ENCODE peak calls at places on chromosomes 2 and 18, in ten cellular contexts. Q, M, E, J, D, X, N, K, L and G are unnamed samples.

GRCh38 chr2:169983506-169983905 is 156.3 kb downstream of the UBR3 start:
- DNase-seq in J (no peak), N (no peak), Q (no peak), X (no peak), M (peak), L (peak), D (no peak), E (no peak), K (no peak), G (no peak)

GRCh38 chr2:207233731-207234130 is 68.0 kb upstream of the KLF7 start:
- DNase-seq in M (no peak), X (peak), L (no peak), D (no peak), E (no peak), J (no peak), N (no peak), Q (no peak), K (no peak), G (no peak)

GRCh38 chr2:79993144-79993543 is 311.4 kb downstream of the LRRTM1 start:
- DNase-seq in E (no peak), D (no peak), M (no peak), X (no peak), J (no peak), L (no peak), K (no peak), N (no peak), Q (no peak), G (no peak)

GRCh38 chr2:181959508-181959907 is 26.1 kb upstream of the PPP1R1C start:
- DNase-seq in D (no peak), E (peak), K (no peak), J (no peak), N (no peak), Q (no peak), M (peak), X (no peak), L (no peak), G (no peak)

GRCh38 chr18:48810805-48811204 is 140.0 kb downstream of the SMAD7 start:
- DNase-seq in M (no peak), N (no peak), X (no peak), J (no peak), Q (peak), E (no peak), L (no peak), D (no peak), K (no peak), G (no peak)

GRCh38 chr2:162011718-162012564 is 62.1 kb downstream of the DPP4 start:
- DNase-seq in J (peak), L (no peak), X (no peak), N (no peak), E (no peak), Q (no peak), K (no peak), M (no peak), D (no peak), G (no peak)

GRCh38 chr2:159208449-159208848 is 78.1 kb downstream of the WDSUB1 start:
- DNase-seq in N (no peak), M (no peak), Q (no peak), J (no peak), X (no peak), E (no peak), K (no peak), D (no peak), L (no peak), G (no peak)

GRCh38 chr2:43174368-43175186 is 51.8 kb downstream of the ZFP36L2 start:
- DNase-seq in E (no peak), Q (no peak), L (no peak), D (peak), M (no peak), K (no peak), N (peak), J (peak), X (no peak), G (no peak)

GRCh38 chr2:23330214-23330613 is 54.8 kb upstream of the KLHL29 start:
- DNase-seq in E (peak), N (no peak), L (peak), X (no peak), K (no peak), Q (peak), D (no peak), M (peak), J (no peak), G (no peak)

GRCh38 chr18:44453505-44453904 is 227.2 kb upstream of the SETBP1 start:
- DNase-seq in E (no peak), M (peak), L (no peak), J (no peak), D (no peak), X (peak), N (no peak), K (no peak), Q (no peak), G (no peak)

GRCh38 chr2:14587119-14587518 is 45.4 kb upstream of the LRATD1 start:
- DNase-seq in D (no peak), E (peak), X (peak), M (no peak), N (no peak), Q (no peak), K (no peak), J (no peak), L (no peak), G (no peak)

GRCh38 chr2:219448099-219448775 is 13.6 kb downstream of the SPEG start:
- DNase-seq in E (no peak), M (no peak), N (no peak), X (no peak), Q (no peak), D (no peak), L (peak), J (no peak), K (no peak), G (no peak)

GRCh38 chr2:85409719-85410583 is at the start of gene CAPG:
- DNase-seq in K (no peak), L (no peak), Q (no peak), D (peak), E (peak), X (no peak), J (no peak), M (no peak), N (peak), G (no peak)

GRCh38 chr2:47772343-47772742 is 10.6 kb upstream of the MSH6 start:
- DNase-seq in K (no peak), N (no peak), E (no peak), M (no peak), X (no peak), Q (no peak), L (no peak), J (no peak), D (no peak), G (no peak)

GRCh38 chr18:67308819-67309218 is 207.7 kb downstream of the DSEL start:
- DNase-seq in K (no peak), E (no peak), X (no peak), D (no peak), M (no peak), Q (no peak), J (no peak), N (no peak), L (no peak), G (no peak)

GRCh38 chr18:79260510-79260909 is 135.2 kb upstream of the NFATC1 start:
- DNase-seq in X (no peak), J (no peak), K (no peak), L (no peak), D (no peak), Q (no peak), E (no peak), N (no peak), M (no peak), G (no peak)

GRCh38 chr2:227871375-227871788 is at the start of gene DAW1:
- DNase-seq in D (peak), E (no peak), N (no peak), X (peak), M (peak), J (peak), K (peak), L (peak), Q (peak), G (peak)

GRCh38 chr2:6580982-6581381 is 284.7 kb downstream of the CMPK2 start:
- DNase-seq in K (no peak), Q (peak), X (peak), M (no peak), L (no peak), J (no peak), N (no peak), D (no peak), E (peak), G (peak)

GRCh38 chr18:8212893-8213805 is 396.1 kb upstream of the RAB12 start:
- DNase-seq in N (no peak), K (peak), L (no peak), Q (peak), X (peak), M (peak), J (no peak), E (peak), D (no peak), G (no peak)

GRCh38 chr2:237201461-237202287 is 116.0 kb downstream of the COPS8 start:
- DNase-seq in D (peak), L (no peak), X (peak), M (peak), J (no peak), K (peak), E (no peak), Q (peak), N (no peak), G (peak)

GRCh38 chr2:65565681-65566080 is 133.3 kb upstream of the SPRED2 start:
- DNase-seq in J (no peak), X (no peak), N (no peak), K (no peak), M (no peak), Q (no peak), E (no peak), D (no peak), L (no peak), G (no peak)

GRCh38 chr2:161426416-161426787 is 10.3 kb downstream of the TBR1 start:
- DNase-seq in Q (no peak), J (no peak), E (no peak), X (no peak), L (peak), N (no peak), M (no peak), D (no peak), K (no peak), G (no peak)

GRCh38 chr18:31101148-31102019 is 837 bp downstream of the DSC2 start:
- DNase-seq in M (no peak), N (no peak), J (no peak), K (no peak), D (peak), Q (peak), E (no peak), X (no peak), L (peak), G (no peak)

GRCh38 chr18:47345291-47345690 is 93.8 kb upstream of the SKOR2 start:
- DNase-seq in X (no peak), K (no peak), M (no peak), J (no peak), N (no peak), Q (no peak), E (no peak), D (no peak), L (no peak), G (no peak)

GRCh38 chr2:102014041-102014345 is 22.2 kb downstream of the IL1R2 start:
- DNase-seq in M (no peak), L (no peak), X (no peak), D (no peak), E (no peak), N (no peak), K (no peak), Q (no peak), J (no peak), G (no peak)

GRCh38 chr18:32629990-32630389 is 142.8 kb downstream of the KLHL14 start:
- DNase-seq in K (no peak), J (no peak), Q (no peak), L (no peak), N (no peak), E (no peak), D (no peak), X (no peak), M (no peak), G (no peak)

GRCh38 chr2:135825855-135826190 is 11.2 kb downstream of the LCT start:
- DNase-seq in J (no peak), M (no peak), L (no peak), E (no peak), X (no peak), N (no peak), D (no peak), Q (no peak), K (no peak), G (no peak)

GRCh38 chr2:49177194-49177593 is 22.9 kb upstream of the FSHR start:
- DNase-seq in N (no peak), Q (no peak), E (no peak), M (no peak), K (no peak), J (no peak), L (peak), D (no peak), X (no peak), G (no peak)

GRCh38 chr2:232525796-232526195 is at the start of gene CHRND:
- DNase-seq in M (no peak), D (no peak), L (no peak), E (no peak), N (no peak), Q (no peak), X (no peak), K (no peak), J (no peak), G (no peak)

GRCh38 chr2:15758779-15759343 is 167.2 kb downstream of the DDX1 start:
- DNase-seq in J (no peak), N (no peak), X (no peak), E (no peak), L (no peak), D (no peak), M (no peak), K (no peak), Q (no peak), G (no peak)

GRCh38 chr2:148338544-148338943 is 306.0 kb upstream of the EPC2 start:
- DNase-seq in Q (peak), M (peak), X (peak), N (no peak), K (peak), E (peak), D (no peak), L (no peak), J (no peak), G (peak)

GRCh38 chr2:170330881-170331280 is 152.9 kb downstream of the MYO3B start:
- DNase-seq in M (no peak), N (no peak), L (no peak), E (no peak), K (no peak), J (no peak), Q (no peak), D (no peak), X (no peak), G (no peak)

GRCh38 chr18:7908686-7909299 is 341.7 kb downstream of the PTPRM start:
- DNase-seq in N (no peak), L (no peak), E (peak), K (no peak), X (no peak), M (no peak), J (no peak), Q (no peak), D (no peak), G (no peak)

GRCh38 chr18:47087676-47088075 is 52.3 kb upstream of the ELOA2 start:
- DNase-seq in N (no peak), E (no peak), L (no peak), K (no peak), J (no peak), M (no peak), D (no peak), X (no peak), Q (no peak), G (no peak)

GRCh38 chr2:100819365-100820345 is at the start of gene NPAS2:
- DNase-seq in N (no peak), Q (peak), M (peak), L (peak), X (peak), D (peak), J (no peak), E (no peak), K (peak), G (no peak)

GRCh38 chr2:28587526-28588230 is 91.8 kb downstream of the PLB1 start:
- DNase-seq in L (no peak), D (no peak), M (no peak), K (no peak), E (no peak), J (no peak), Q (no peak), X (no peak), N (no peak), G (no peak)

GRCh38 chr2:79181617-79182016 is 22.1 kb upstream of the REG3A start:
- DNase-seq in J (no peak), E (no peak), X (no peak), N (no peak), L (no peak), Q (no peak), D (no peak), M (no peak), K (no peak), G (no peak)

GRCh38 chr2:46387886-46388515 is 90.8 kb downstream of the EPAS1 start:
- DNase-seq in J (no peak), L (no peak), E (no peak), Q (no peak), D (no peak), K (no peak), X (no peak), N (no peak), M (no peak), G (no peak)

GRCh38 chr2:174761837-174762236 is 2.4 kb downstream of the CHRNA1 start:
- DNase-seq in J (no peak), K (no peak), E (peak), N (no peak), M (no peak), L (no peak), Q (peak), D (no peak), X (no peak), G (no peak)

GRCh38 chr2:174760845-174761473 is 3.3 kb downstream of the CHRNA1 start:
- DNase-seq in K (no peak), X (no peak), E (no peak), Q (no peak), J (no peak), L (no peak), D (no peak), M (no peak), N (no peak), G (no peak)

GRCh38 chr2:174762464-174762863 is 1.8 kb downstream of the CHRNA1 start:
- DNase-seq in J (no peak), N (no peak), D (no peak), M (no peak), Q (no peak), E (no peak), L (no peak), K (no peak), X (no peak), G (no peak)

GRCh38 chr2:174763793-174764179 is 486 bp downstream of the CHRNA1 start:
- DNase-seq in E (peak), K (no peak), L (no peak), X (no peak), Q (no peak), D (no peak), M (no peak), J (no peak), N (no peak), G (no peak)

GRCh38 chr2:174759381-174760064 is 4.7 kb downstream of the CHRNA1 start:
- DNase-seq in N (no peak), M (no peak), D (no peak), J (no peak), X (no peak), K (no peak), L (no peak), Q (no peak), E (no peak), G (no peak)
- H3K4me3 ChIP-seq in N (no peak), M (no peak), D (no peak), J (no peak), X (no peak), K (no peak), L (no peak), Q (no peak), E (no peak), G (no peak)

GRCh38 chr2:177338177-177338721 is 54.3 kb upstream of the AGPS start:
- DNase-seq in D (no peak), M (peak), X (peak), E (peak), K (peak), N (no peak), Q (peak), L (no peak), J (no peak), G (peak)
- H3K4me3 ChIP-seq in D (no peak), M (no peak), X (no peak), E (no peak), K (no peak), N (no peak), Q (no peak), L (no peak), J (no peak), G (no peak)

GRCh38 chr18:74367905-74368304 is 52.3 kb downstream of the C18orf63 start:
- DNase-seq in E (no peak), J (no peak), N (no peak), L (no peak), Q (no peak), K (no peak), X (no peak), M (no peak), D (no peak), G (no peak)

GRCh38 chr18:74373428-74373827 is 57.8 kb downstream of the C18orf63 start:
- DNase-seq in X (no peak), J (peak), L (no peak), E (no peak), D (no peak), K (no peak), N (peak), M (no peak), Q (no peak), G (no peak)

GRCh38 chr18:74370163-74370562 is 54.5 kb downstream of the C18orf63 start:
- DNase-seq in N (no peak), D (no peak), J (no peak), L (no peak), M (peak), E (no peak), X (no peak), K (no peak), Q (no peak), G (no peak)

GRCh38 chr18:74368901-74369705 is 53.5 kb downstream of the C18orf63 start:
- DNase-seq in K (no peak), M (peak), D (no peak), J (no peak), Q (no peak), E (no peak), N (no peak), L (no peak), X (no peak), G (no peak)
- H3K4me3 ChIP-seq in K (no peak), M (no peak), D (peak), J (no peak), Q (no peak), E (no peak), N (peak), L (no peak), X (no peak), G (no peak)

DNA sequence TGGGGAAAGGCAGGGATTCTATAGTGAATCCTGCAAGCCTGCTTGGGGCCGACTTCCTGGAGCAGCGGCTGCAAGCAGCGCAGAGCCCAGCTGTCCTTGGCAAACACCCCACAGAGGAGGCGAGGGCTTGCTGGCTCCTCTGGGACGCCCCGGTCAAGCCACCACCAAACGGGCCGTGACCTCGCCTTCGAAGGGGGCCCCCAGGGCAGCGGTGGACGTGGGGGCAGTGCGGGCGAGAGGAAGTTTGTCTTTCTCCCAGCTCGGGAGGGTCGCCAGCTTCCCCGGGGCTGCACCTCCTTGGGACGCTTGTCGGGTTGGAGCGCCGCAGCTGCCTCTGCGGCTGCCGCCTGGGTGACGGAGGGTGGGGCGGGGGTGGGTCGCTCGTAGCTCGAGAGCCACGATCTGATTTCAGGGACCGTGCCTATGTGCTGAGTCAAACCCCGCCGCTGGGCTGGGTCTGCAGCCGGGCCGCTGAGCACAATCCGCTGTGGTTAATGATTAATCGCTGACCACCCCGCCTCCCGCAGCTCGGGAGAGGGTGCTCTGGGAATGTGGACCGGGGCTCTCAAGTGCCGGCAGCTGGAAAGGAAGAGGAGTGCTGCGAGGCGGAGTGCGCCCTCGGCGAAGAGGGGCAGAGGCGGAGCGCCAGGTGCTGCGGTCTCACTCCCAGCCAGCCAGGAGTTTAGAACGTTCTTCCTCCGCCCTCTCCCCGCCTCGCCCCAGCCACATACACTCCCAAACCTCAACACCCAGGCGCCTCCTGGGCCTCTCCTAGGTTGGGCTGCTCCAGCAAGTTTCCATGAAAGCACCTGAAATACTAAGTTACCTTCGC is at the start of gene GPR39:
- DNase-seq in Q (peak), J (no peak), K (peak), X (peak), D (peak), E (peak), M (peak), L (peak), N (peak), G (peak)
- H3K4me3 ChIP-seq in Q (peak), J (no peak), K (peak), X (peak), D (peak), E (peak), M (peak), L (peak), N (peak), G (peak)

GRCh38 chr18:50970006-50970405 is 2.2 kb downstream of the ELAC1 start:
- DNase-seq in M (no peak), K (no peak), X (no peak), J (no peak), E (peak), N (no peak), Q (no peak), D (peak), L (no peak), G (no peak)
- H3K4me3 ChIP-seq in M (no peak), K (no peak), X (no peak), J (no peak), E (no peak), N (no peak), Q (no peak), D (no peak), L (no peak), G (no peak)

GRCh38 chr2:86443601-86444000 is 2.4 kb downstream of the KDM3A start:
- DNase-seq in D (no peak), X (no peak), J (no peak), N (no peak), M (no peak), E (no peak), L (no peak), Q (no peak), K (no peak), G (no peak)
- H3K4me3 ChIP-seq in D (peak), X (no peak), J (peak), N (peak), M (no peak), E (no peak), L (no peak), Q (no peak), K (peak), G (no peak)